ENCODE peak calls at places on chromosomes 2 and 18, in nine cellular contexts. I is right lobe of liver, Q is K562, U is ovary, G is GM12878, P is IMR-90, T is endothelial cell of umbilical vein, O is lower leg skin, S is suprapubic skin. J is an unnamed sample.

GRCh38 chr2:64063924-64064331 is 44.7 kb upstream of the VPS54 start:
- DNase-seq in S (no peak), I (no peak), O (no peak), Q (no peak), P (peak; percentile 82), U (no peak), G (no peak), T (peak; percentile 89), J (no peak)

GRCh38 chr18:69102959-69103358 is 297.7 kb upstream of the DOK6 start:
- DNase-seq in S (no peak), P (peak; percentile 13), U (no peak), Q (no peak), T (no peak), O (no peak), I (no peak), G (no peak), J (no peak)

GRCh38 chr2:72136933-72137497 is 10.6 kb downstream of the CYP26B1 start:
- DNase-seq in Q (no peak), P (no peak), T (no peak), I (no peak), O (no peak), G (no peak), S (peak; percentile 60), U (no peak), J (no peak)

GRCh38 chr2:143205106-143205764 is 76.0 kb downstream of the ARHGAP15 start:
- DNase-seq in U (no peak), I (no peak), S (no peak), P (peak; percentile 8), Q (no peak), O (no peak), T (peak; percentile 4), G (no peak), J (peak; percentile 19)

GRCh38 chr2:32622570-32623310 is 5.1 kb upstream of the TTC27 start:
- DNase-seq in G (no peak), Q (no peak), I (no peak), O (peak; percentile 19), S (no peak), T (no peak), P (no peak), U (no peak), J (no peak)

GRCh38 chr2:162217596-162217995 is 25.6 kb downstream of the FAP start:
- DNase-seq in S (no peak), U (no peak), T (no peak), Q (no peak), O (no peak), G (no peak), P (peak; percentile 59), I (no peak), J (no peak)

GRCh38 chr2:222899413-222900181 is 38.8 kb downstream of the ACSL3 start:
- DNase-seq in U (no peak), I (no peak), T (no peak), Q (no peak), O (no peak), S (no peak), P (no peak), G (no peak), J (no peak)

GRCh38 chr2:186543561-186544131 is 46.2 kb upstream of the ITGAV start:
- DNase-seq in Q (no peak), O (no peak), G (no peak), P (peak; percentile 80), T (peak; percentile 87), S (no peak), U (no peak), I (no peak), J (no peak)

GRCh38 chr2:222819722-222820333 is 41.0 kb upstream of the ACSL3 start:
- DNase-seq in O (no peak), G (no peak), S (no peak), U (no peak), I (no peak), T (no peak), Q (no peak), P (peak; percentile 54), J (no peak)

GRCh38 chr2:181120625-181121024 is 140.2 kb downstream of the UBE2E3 start:
- DNase-seq in P (no peak), Q (no peak), T (no peak), S (no peak), U (no peak), I (no peak), O (no peak), G (no peak), J (no peak)

GRCh38 chr2:70985956-70986355 is 7.5 kb downstream of the ANKRD53 start:
- DNase-seq in G (no peak), O (no peak), P (no peak), I (no peak), Q (no peak), T (no peak), U (no peak), S (no peak), J (no peak)

GRCh38 chr2:199100326-199101110 is 357.2 kb downstream of the SATB2 start:
- DNase-seq in U (no peak), Q (no peak), T (no peak), P (peak; percentile 31), O (no peak), G (no peak), S (no peak), I (no peak), J (no peak)

GRCh38 chr2:98058191-98058975 is 28.6 kb upstream of the VWA3B start:
- DNase-seq in O (no peak), G (no peak), T (no peak), U (no peak), S (no peak), P (no peak), Q (no peak), I (no peak), J (no peak)

GRCh38 chr2:48445091-48445725 is 84.7 kb upstream of the STON1 start:
- DNase-seq in T (no peak), I (no peak), G (no peak), Q (no peak), O (no peak), U (no peak), P (no peak), S (no peak), J (no peak)

GRCh38 chr2:231781798-231782726 is 980 bp upstream of the PDE6D start:
- DNase-seq in O (no peak), U (no peak), Q (peak; percentile 11), T (peak; percentile 80), S (no peak), G (peak; percentile 23), P (peak; percentile 42), I (no peak), J (peak; percentile 68)

GRCh38 chr2:112679484-112679883 is 33.7 kb downstream of the SLC20A1 start:
- DNase-seq in S (no peak), O (peak; percentile 49), U (no peak), G (no peak), T (no peak), Q (no peak), P (no peak), I (no peak), J (no peak)

GRCh38 chr18:8794133-8794986 is 89.0 kb downstream of the MTCL1 start:
- DNase-seq in G (no peak), I (no peak), P (peak; percentile 89), T (peak; percentile 66), S (no peak), Q (no peak), O (no peak), U (no peak), J (no peak)

GRCh38 chr2:238743243-238744068 is 104.4 kb upstream of the TWIST2 start:
- DNase-seq in Q (no peak), I (no peak), S (no peak), T (no peak), G (no peak), O (no peak), P (no peak), U (no peak), J (no peak)
- TF ChIP-seq POLR2A in Q (no peak), I (no peak), S (no peak), T (no peak), G (no peak), O (no peak), P (no peak), U (no peak), J (no peak)

GRCh38 chr2:74149570-74150319 is 2.0 kb upstream of the BOLA3 start:
- DNase-seq in T (no peak), O (no peak), I (no peak), P (no peak), S (no peak), Q (no peak), G (no peak), U (no peak), J (peak; percentile 36)

GRCh38 chr2:74149249-74149530 is 1.5 kb upstream of the BOLA3 start:
- DNase-seq in P (no peak), U (no peak), G (no peak), O (no peak), I (no peak), T (no peak), Q (no peak), S (no peak), J (peak; percentile 16)

GRCh38 chr2:74148457-74149248 is 941 bp upstream of the BOLA3 start:
- DNase-seq in G (no peak), I (no peak), O (no peak), T (no peak), Q (no peak), P (no peak), U (no peak), S (no peak), J (no peak)

GRCh38 chr2:74146929-74147728 is 583 bp downstream of the BOLA3 start:
- DNase-seq in I (no peak), U (no peak), O (peak; percentile 19), G (no peak), P (peak; percentile 34), S (no peak), Q (no peak), T (peak; percentile 9), J (peak; percentile 51)

GRCh38 chr2:74147729-74148456 is at the start of gene BOLA3:
- DNase-seq in T (peak; percentile 73), P (peak; percentile 55), S (peak; percentile 88), O (peak; percentile 74), I (peak; percentile 88), U (peak; percentile 76), Q (peak; percentile 97), G (peak; percentile 32), J (peak; percentile 95)
- TF ChIP-seq POLR2A in T (peak; percentile 81), P (peak; percentile 4), S (no peak), O (no peak), I (peak; percentile 58), U (no peak), Q (peak; percentile 88), G (peak; percentile 89), J (peak; percentile 68)

GRCh38 chr2:202634556-202635440 is at the start of gene FAM117B:
- DNase-seq in S (peak; percentile 99), U (peak; percentile 98), I (peak; percentile 99), G (peak; percentile 84), O (peak; percentile 98), Q (peak; percentile 91), P (peak; percentile 92), T (peak; percentile 96), J (peak; percentile 96)
- TF ChIP-seq POLR2A in S (no peak), U (peak; percentile 53), I (peak; percentile 72), G (peak; percentile 86), O (no peak), Q (peak; percentile 82), P (no peak), T (no peak), J (peak; percentile 56)

DNA sequence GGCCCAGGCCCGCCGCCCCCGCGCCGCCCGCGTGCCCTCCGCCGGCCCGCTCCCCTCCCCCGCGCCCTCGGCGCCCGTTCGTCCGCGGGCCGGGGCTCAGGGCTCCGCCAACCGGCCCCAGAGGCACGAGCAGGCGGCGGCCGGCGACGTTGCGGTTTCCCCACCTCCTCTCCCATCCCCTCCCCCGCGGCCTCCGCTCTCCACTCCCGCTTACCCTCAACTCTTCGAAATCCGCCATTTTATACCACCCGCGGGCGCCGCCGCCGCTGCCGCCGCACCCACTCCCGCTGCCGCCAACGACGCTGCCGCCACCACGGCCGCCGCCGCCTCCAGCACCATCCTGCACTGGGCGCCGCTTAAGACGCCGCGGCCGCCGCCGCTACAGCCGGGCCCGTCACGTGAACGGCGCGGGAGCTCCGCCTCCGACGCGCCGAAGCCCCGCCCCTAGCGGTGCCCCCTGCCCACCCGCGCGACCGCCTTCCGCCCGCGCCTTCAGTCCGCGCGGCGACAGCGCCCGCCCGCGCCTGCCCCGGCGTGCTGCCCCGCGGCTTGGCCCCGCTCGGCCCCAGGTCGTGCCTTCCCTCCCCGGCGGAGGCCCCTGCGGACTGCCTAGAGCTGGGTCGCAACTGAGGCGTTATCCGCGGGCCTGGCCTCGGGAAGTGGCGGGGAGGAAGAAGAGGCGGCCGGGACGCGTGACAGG is at the start of the genes KATNAL2 and PIAS2:
- DNase-seq in I (peak; percentile 87), T (peak; percentile 85), Q (peak; percentile 85), U (peak; percentile 74), O (peak; percentile 63), G (no peak), S (peak; percentile 75), P (peak; percentile 58), J (peak; percentile 92)
- TF ChIP-seq POLR2A in I (peak; percentile 93), T (peak; percentile 60), Q (peak; percentile 68), U (no peak), O (no peak), G (peak; percentile 97), S (no peak), P (peak; percentile 79), J (peak; percentile 80)